ENCODE peak calls at places on chromosomes 7 and 10, in six cellular contexts. U is MM.1S, B is AG09319, L is heart left ventricle, H is mucosa of descending colon, A is fibroblast of the aortic adventitia. S is an unnamed sample.

GRCh38 chr7:158842486-158842885 is 13.2 kb upstream of the ESYT2 start:
- DNase-seq in U (no peak), H (no peak), A (no peak), B (no peak), L (no peak), S (no peak)

GRCh38 chr10:656883-657282 is 32.6 kb downstream of the DIP2C start:
- DNase-seq in H (peak; percentile 12), L (no peak), A (no peak), U (no peak), B (no peak), S (no peak)

GRCh38 chr7:100023526-100023925 is 8.1 kb downstream of the ZKSCAN1 start:
- DNase-seq in L (no peak), A (no peak), H (no peak), U (no peak), B (no peak), S (no peak)

GRCh38 chr7:36286688-36287087 is 103.0 kb upstream of the ANLN start:
- DNase-seq in U (no peak), A (no peak), B (no peak), L (no peak), H (no peak), S (no peak)

GRCh38 chr10:94224656-94225055 is 138.1 kb downstream of the NOC3L start:
- DNase-seq in A (peak; percentile 28), H (no peak), L (no peak), U (no peak), B (no peak), S (no peak)

GRCh38 chr10:84026821-84027257 is 112.5 kb upstream of the GHITM start:
- DNase-seq in A (no peak), L (no peak), B (no peak), U (no peak), H (no peak), S (peak; percentile 26)

GRCh38 chr7:105015631-105015965 is 1.6 kb downstream of the KMT2E start:
- DNase-seq in H (no peak), A (no peak), U (peak; percentile 45), B (no peak), L (no peak), S (no peak)

GRCh38 chr10:124041684-124042445 is 51.5 kb downstream of the CHST15 start:
- DNase-seq in H (no peak), U (no peak), A (peak; percentile 16), L (no peak), B (no peak), S (no peak)

GRCh38 chr10:114239117-114239993 is at the start of gene VWA2:
- DNase-seq in A (no peak), B (no peak), H (peak; percentile 64), U (peak; percentile 54), L (peak; percentile 40), S (peak; percentile 47)

GRCh38 chr10:64598604-64599003 is 1077.4 kb downstream of the REEP3 start:
- DNase-seq in U (no peak), A (no peak), B (no peak), L (no peak), H (no peak), S (no peak)

GRCh38 chr7:52498319-52498718 is 537.1 kb upstream of the POM121L12 start:
- DNase-seq in L (no peak), U (no peak), A (no peak), H (no peak), B (no peak), S (no peak)

GRCh38 chr10:68235111-68235510 is 3.2 kb upstream of the ATOH7 start:
- DNase-seq in A (no peak), H (no peak), L (no peak), B (no peak), U (no peak), S (no peak)

GRCh38 chr10:68230268-68230667 is 1.6 kb downstream of the ATOH7 start:
- DNase-seq in U (no peak), B (no peak), L (no peak), H (no peak), A (no peak), S (no peak)

GRCh38 chr10:68233045-68233444 is 1.1 kb upstream of the ATOH7 start:
- DNase-seq in H (no peak), B (no peak), U (no peak), A (no peak), L (no peak), S (no peak)

GRCh38 chr10:68231916-68232315 is at the start of gene ATOH7:
- DNase-seq in L (no peak), A (peak; percentile 25), B (no peak), U (no peak), H (peak; percentile 25), S (no peak)

DNA sequence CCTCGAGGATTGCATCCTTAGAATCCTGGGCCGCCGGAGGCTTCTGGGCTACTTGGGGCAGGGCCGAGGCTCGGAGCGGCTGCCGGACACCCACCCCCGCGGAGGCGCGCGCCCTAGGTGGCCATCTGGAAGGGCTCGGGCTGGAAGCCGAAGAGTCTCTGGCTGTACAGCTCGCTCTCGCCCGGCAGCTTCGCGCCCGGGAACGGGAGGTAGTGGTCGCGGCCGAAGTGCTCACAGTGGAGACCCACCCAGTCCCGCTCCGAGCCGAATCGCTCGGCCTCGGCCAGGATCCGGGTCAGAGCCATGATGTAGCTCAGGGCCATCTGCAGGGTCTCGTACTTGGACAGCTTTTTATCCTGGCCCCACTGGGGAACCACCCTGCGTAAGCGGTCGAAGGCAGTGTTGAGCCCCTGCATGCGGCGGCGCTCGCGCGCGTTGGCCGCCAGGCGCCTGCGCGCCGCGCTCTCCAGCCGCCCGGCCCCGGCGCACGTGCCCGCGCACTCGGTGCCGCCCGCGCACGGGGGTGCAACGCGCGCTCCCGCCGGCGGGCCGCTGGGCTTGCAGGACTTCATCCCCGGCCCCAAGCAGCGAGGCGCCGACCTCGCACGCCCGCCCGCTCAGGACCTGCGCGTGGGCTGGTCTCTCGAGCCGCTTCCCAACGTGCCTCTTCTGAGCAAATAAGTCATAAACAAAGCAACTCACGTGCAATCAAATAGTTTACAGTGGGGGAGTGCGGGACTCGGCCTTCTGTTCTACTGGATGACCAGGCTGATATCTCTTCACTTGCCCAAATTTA is 609 bp downstream of the ATOH7 start:
- DNase-seq in H (peak; percentile 80), U (peak; percentile 80), A (peak; percentile 53), B (no peak), L (peak; percentile 62), S (peak; percentile 87)
- TF ChIP-seq CTCF in H (no peak), U (peak; percentile 11), A (peak; percentile 14), B (peak; percentile 32), L (peak; percentile 30), S (no peak)

GRCh38 chr7:151459726-151460473 is 20.0 kb upstream of the CRYGN start:
- DNase-seq in A (peak; percentile 92), H (peak; percentile 83), U (no peak), B (peak; percentile 76), L (peak; percentile 91), S (peak; percentile 13)
- TF ChIP-seq CTCF in A (peak; percentile 46), H (no peak), U (no peak), B (peak; percentile 56), L (no peak), S (no peak)

DNA sequence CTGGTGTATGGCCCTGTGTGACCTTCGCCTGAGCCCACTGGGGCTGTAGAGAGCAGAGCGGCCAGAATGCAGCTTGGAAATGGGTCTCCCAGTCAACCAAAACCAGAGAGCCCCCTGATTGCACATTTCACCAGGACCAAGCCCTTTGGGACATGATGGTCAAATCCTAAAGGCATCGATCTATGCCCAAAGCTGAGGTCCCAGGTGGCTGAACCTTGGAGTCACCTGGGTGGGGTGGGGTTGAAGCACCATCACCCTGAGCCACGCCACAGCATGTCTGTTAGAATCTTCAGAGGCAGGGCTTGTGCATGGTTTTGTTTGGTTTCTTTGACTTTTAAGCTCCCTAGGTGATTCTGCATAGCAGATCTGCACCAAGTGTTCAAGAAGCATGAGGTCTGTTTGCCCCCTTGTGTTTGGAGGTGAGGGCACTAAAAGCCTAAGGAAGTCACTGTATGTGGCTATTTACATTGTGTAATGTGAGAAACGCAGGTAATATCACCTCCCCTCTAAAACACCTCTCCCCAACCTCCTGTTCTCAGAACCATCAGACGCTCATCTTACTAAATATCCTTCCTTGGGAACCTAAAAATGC is 9.6 kb downstream of the PKD1L1 start:
- DNase-seq in B (no peak), L (no peak), U (no peak), A (no peak), H (no peak), S (no peak)
- TF ChIP-seq CTCF in B (no peak), L (no peak), U (no peak), A (no peak), H (no peak), S (peak; percentile 24)

DNA sequence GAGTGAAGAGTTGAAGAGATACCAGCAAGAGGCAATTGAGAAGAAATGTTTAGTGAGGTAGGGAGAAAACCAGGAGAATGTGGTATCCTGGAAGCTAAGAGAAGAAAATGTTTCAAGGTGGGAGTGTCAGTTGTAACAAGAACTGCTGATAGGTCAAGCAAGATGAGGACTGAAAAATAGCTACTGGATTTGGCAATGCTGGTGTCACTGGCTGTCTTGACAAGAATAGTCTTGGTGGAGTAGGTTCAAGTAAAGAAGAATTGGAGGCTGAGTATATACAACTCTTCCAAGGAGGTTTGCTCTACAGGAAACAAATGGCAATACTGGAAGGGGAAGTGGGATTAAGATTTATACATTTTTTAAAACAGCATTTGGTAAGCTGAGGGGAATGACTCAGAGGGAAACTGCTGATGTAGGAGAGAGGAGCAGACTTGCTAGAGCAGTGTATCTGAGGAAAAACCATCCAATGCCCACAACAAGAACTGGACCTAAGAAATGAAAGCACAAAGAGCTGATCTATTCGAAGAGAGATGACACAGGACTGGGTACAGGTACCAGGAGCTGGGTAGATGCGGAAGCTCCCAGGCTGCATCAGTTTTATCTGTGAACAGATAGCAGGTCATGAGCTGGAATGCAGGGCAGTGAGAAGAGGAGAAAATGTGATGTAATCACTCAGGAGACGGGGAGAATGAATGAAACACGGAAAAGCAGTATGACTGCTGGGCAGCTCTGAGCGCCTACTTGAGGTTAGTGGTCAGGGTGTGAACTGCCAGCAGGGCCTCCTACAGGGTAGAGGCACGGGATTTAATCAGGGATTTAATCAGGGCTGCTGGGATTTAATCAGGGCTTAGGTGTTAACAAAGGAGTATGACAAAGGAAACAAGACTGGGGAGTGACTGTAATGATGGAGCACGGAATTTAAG is 34.5 kb downstream of the FAM25A start:
- DNase-seq in L (no peak), B (peak; percentile 7), A (peak; percentile 64), U (no peak), H (no peak), S (no peak)
- TF ChIP-seq CTCF in L (no peak), B (peak; percentile 27), A (peak; percentile 51), U (no peak), H (no peak), S (no peak)

GRCh38 chr7:138835087-138835486 is 37.1 kb upstream of the ATP6V0A4 start:
- DNase-seq in B (no peak), A (no peak), H (no peak), L (no peak), U (no peak), S (no peak)
- TF ChIP-seq CTCF in B (no peak), A (no peak), H (no peak), L (no peak), U (no peak), S (no peak)

GRCh38 chr7:75994388-75995051 is at the start of gene TMEM120A:
- DNase-seq in B (peak; percentile 80), H (peak; percentile 98), L (peak; percentile 98), U (peak; percentile 89), A (peak; percentile 84), S (peak; percentile 100)
- TF ChIP-seq CTCF in B (no peak), H (no peak), L (peak; percentile 39), U (no peak), A (peak; percentile 35), S (no peak)

GRCh38 chr10:68332259-68333057 is at the start of gene PBLD:
- DNase-seq in H (peak; percentile 84), B (peak; percentile 48), U (peak; percentile 69), A (peak; percentile 83), L (peak; percentile 85), S (peak; percentile 43)
- TF ChIP-seq CTCF in H (peak; percentile 20), B (peak; percentile 54), U (peak; percentile 52), A (peak; percentile 64), L (peak; percentile 42), S (peak; percentile 57)

GRCh38 chr7:90216080-90216674 is 4.6 kb downstream of the STEAP2 start:
- DNase-seq in A (peak; percentile 68), B (peak; percentile 57), H (no peak), L (no peak), U (no peak), S (no peak)
- TF ChIP-seq CTCF in A (peak; percentile 18), B (peak; percentile 43), H (no peak), L (no peak), U (no peak), S (no peak)